ENCODE peak calls at places on chromosomes 16 and 17, in eight cellular contexts. E is OCI-LY7, M is osteocyte, C is GM06990, L is B cell, B is WTC11, A is progenitor cell of endocrine pancreas, K is prostate gland. H is an unnamed sample.
A peak's percentile ranks its signal among the peaks of the same experiment; 100 is the strongest.

GRCh38 chr16:28933176-28933575 is 1.4 kb downstream of the CD19 start:
- DNase-seq in E (no peak), M (no peak), C (no peak), L (peak; percentile 12), B (no peak), A (no peak), K (no peak), H (no peak)

GRCh38 chr17:28327031-28327607 is 8.1 kb downstream of the TMEM97 start:
- DNase-seq in E (no peak), M (peak; percentile 49), C (no peak), L (no peak), B (no peak), A (no peak), K (no peak), H (peak; percentile 38)

GRCh38 chr16:82943371-82943770 is 316.6 kb downstream of the CDH13 start:
- DNase-seq in E (no peak), M (no peak), C (no peak), L (no peak), B (no peak), A (no peak), K (no peak), H (no peak)

GRCh38 chr17:29251969-29252866 is 5.6 kb downstream of the CRYBA1 start:
- DNase-seq in E (peak; percentile 55), M (no peak), C (no peak), L (no peak), B (no peak), A (no peak), K (no peak), H (peak; percentile 28)

GRCh38 chr16:53036066-53036465 is 16.6 kb downstream of the CHD9NB start:
- DNase-seq in E (no peak), M (no peak), C (no peak), L (no peak), B (no peak), A (no peak), K (no peak), H (no peak)

GRCh38 chr17:9658593-9659211 is 13.4 kb downstream of the USP43 start:
- DNase-seq in E (no peak), M (no peak), C (no peak), L (no peak), B (no peak), A (no peak), K (no peak), H (no peak)

GRCh38 chr17:81636505-81637288 is at the start of the genes NPLOC4 and TSPAN10:
- DNase-seq in E (peak; percentile 93), M (peak; percentile 97), C (peak; percentile 91), L (peak; percentile 97), B (peak; percentile 85), A (peak; percentile 83), K (peak; percentile 66), H (peak; percentile 99)

GRCh38 chr17:17356931-17357270 is 53.7 kb downstream of the NT5M start:
- DNase-seq in E (no peak), M (no peak), C (no peak), L (peak; percentile 5), B (no peak), A (no peak), K (no peak), H (no peak)

GRCh38 chr17:50071692-50072091 is 15.8 kb downstream of the ITGA3 start:
- DNase-seq in E (no peak), M (no peak), C (no peak), L (no peak), B (no peak), A (no peak), K (no peak), H (no peak)

GRCh38 chr17:77145635-77146632 is 5.2 kb downstream of the SEC14L1 start:
- DNase-seq in E (peak; percentile 46), M (no peak), C (peak; percentile 72), L (no peak), B (peak; percentile 34), A (no peak), K (peak; percentile 30), H (peak; percentile 52)

GRCh38 chr16:88437367-88437964 is 15.6 kb upstream of the ZFPM1 start:
- DNase-seq in E (peak; percentile 71), M (peak; percentile 90), C (peak; percentile 56), L (peak; percentile 96), B (peak; percentile 93), A (peak; percentile 72), K (no peak), H (peak; percentile 91)

GRCh38 chr16:86218479-86219170 is 291.7 kb upstream of the FOXF1 start:
- DNase-seq in E (no peak), M (no peak), C (no peak), L (no peak), B (no peak), A (no peak), K (no peak), H (no peak)

GRCh38 chr17:21034350-21035235 is 8.2 kb downstream of the USP22 start:
- DNase-seq in E (peak; percentile 76), M (no peak), C (no peak), L (no peak), B (no peak), A (no peak), K (no peak), H (no peak)

GRCh38 chr17:42125565-42125964 is 3.0 kb downstream of the HSPB9 start:
- DNase-seq in E (no peak), M (no peak), C (no peak), L (no peak), B (no peak), A (no peak), K (no peak), H (no peak)

GRCh38 chr16:85557083-85557975 is 55.8 kb upstream of the GSE1 start:
- DNase-seq in E (peak; percentile 44), M (no peak), C (no peak), L (no peak), B (no peak), A (no peak), K (no peak), H (peak; percentile 67)

GRCh38 chr16:50448522-50448921 is 79.7 kb upstream of the BRD7 start:
- DNase-seq in E (no peak), M (no peak), C (no peak), L (no peak), B (peak; percentile 50), A (no peak), K (no peak), H (no peak)

DNA sequence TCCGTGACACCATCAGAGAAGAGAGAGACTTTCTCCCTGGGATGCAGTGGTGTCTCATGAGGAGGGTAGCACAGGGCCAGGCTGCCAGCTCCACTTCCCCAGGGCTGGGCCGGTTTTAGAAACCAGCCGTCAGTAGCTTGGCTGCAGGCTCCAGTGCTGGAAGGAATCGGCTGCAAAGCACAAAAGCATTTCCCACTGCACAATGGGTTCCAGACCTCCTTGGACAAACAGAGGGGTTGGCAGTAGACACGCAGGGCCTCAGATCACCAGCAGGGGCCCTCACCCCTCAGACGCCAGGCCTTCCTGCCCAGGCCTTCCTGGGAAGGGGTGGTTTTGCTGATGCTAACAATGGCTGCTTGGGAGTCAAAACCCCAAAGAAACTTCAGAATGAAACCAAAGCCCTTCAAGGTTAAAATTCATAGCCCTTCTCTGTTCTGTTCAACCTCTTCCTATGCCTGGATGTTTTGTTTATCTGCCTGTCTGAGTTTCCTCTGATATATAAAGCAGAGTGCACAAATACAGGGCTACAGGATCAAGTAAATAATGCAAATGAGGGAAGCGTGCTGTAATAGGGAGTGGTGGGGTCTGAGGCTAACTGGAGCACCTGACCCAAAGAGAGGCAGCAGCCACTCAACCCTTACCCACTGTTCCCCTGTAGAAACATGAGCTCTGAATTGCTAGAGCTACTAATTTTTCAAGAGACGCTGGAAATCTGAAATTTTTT is 26.2 kb downstream of the TEKT5 start:
- DNase-seq in E (peak; percentile 21), M (no peak), C (peak; percentile 19), L (no peak), B (peak; percentile 65), A (no peak), K (no peak), H (peak; percentile 56)
- TF ChIP-seq CTCF in E (peak; percentile 72), M (peak; percentile 32), C (peak; percentile 71), L (peak; percentile 38), B (peak; percentile 65), A (peak; percentile 53), K (peak; percentile 18), H (peak; percentile 64)

GRCh38 chr17:75774471-75774987 is 9.5 kb upstream of the GALK1 start:
- DNase-seq in E (no peak), M (no peak), C (no peak), L (peak; percentile 21), B (no peak), A (no peak), K (no peak), H (no peak)
- TF ChIP-seq CTCF in E (no peak), M (no peak), C (no peak), L (no peak), B (no peak), A (no peak), K (no peak), H (no peak)

GRCh38 chr16:17474037-17474436 is 3.3 kb upstream of the XYLT1 start:
- DNase-seq in E (no peak), M (no peak), C (no peak), L (no peak), B (no peak), A (no peak), K (no peak), H (no peak)
- TF ChIP-seq CTCF in E (no peak), M (no peak), C (no peak), L (no peak), B (no peak), A (no peak), K (no peak), H (no peak)

GRCh38 chr17:37742762-37743611 is 1.9 kb downstream of the HNF1B start:
- DNase-seq in E (no peak), M (no peak), C (peak; percentile 29), L (peak; percentile 66), B (peak; percentile 46), A (peak; percentile 34), K (peak; percentile 38), H (peak; percentile 70)

GRCh38 chr17:37744961-37745800 is at the start of gene HNF1B:
- DNase-seq in E (no peak), M (no peak), C (peak; percentile 76), L (peak; percentile 81), B (peak; percentile 60), A (peak; percentile 58), K (peak; percentile 74), H (peak; percentile 81)

GRCh38 chr17:37744633-37744927 is 279 bp downstream of the HNF1B start:
- DNase-seq in E (no peak), M (no peak), C (peak; percentile 33), L (no peak), B (no peak), A (no peak), K (no peak), H (no peak)

GRCh38 chr17:37743612-37743874 is 1.3 kb downstream of the HNF1B start:
- DNase-seq in E (no peak), M (no peak), C (no peak), L (peak; percentile 44), B (no peak), A (peak; percentile 36), K (no peak), H (peak; percentile 79)

DNA sequence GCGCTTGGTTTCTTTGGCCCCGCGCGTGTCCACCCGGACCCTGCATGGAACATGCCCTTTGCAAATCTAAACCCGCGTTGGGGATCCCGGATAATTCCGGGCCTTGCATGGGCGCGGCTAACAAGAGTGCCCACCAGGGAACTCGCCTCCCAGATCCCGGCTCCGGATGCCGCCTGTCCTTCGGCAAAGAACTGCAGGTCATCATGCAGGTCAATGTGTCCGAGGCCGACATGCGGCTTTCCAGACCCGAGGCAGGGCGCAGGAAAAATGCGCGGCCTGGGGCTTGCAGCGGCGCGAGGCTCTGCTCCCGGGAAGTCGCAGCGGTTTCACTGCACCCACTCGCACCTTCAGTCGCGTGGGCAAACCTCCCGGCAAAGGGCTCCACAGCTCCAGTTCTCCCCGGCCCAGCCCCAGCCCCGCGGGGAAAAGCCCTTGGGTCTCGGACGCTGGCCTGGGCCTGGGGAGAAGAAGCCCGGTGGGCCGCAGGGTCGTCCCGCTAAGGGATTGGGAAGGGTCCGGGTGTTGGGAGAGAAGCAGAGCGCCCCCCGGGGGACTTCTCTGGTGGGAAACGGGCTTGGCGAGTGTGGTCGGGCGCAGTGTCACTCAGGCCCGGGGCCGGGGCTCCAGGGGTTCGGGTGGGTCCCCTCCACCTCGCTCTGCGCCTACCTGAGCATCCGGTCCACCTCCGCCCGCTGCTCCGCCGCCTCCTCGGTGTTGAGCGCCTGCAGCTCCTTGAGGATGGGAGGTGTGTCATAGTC is 805 bp downstream of the HNF1B start:
- DNase-seq in E (no peak), M (no peak), C (peak; percentile 23), L (peak; percentile 48), B (peak; percentile 54), A (peak; percentile 48), K (peak; percentile 53), H (peak; percentile 52)
- TF ChIP-seq CTCF in E (no peak), M (no peak), C (peak; percentile 4), L (no peak), B (no peak), A (peak; percentile 47), K (peak; percentile 3), H (peak; percentile 24)